ENCODE peak calls at places on chromosomes 12 and 14, in four cellular contexts. N is H1, K is GM12878, X is HepG2. G is an unnamed sample.

GRCh38 chr14:29370024-29370423 is 557.6 kb downstream of the PRKD1 start:
- DNase-seq in N (no peak), K (no peak), X (no peak), G (no peak)

GRCh38 chr12:106126441-106127288 is 12.1 kb downstream of the NUAK1 start:
- DNase-seq in K (no peak), N (no peak), X (peak), G (no peak)

GRCh38 chr14:101491841-101492240 is 69.5 kb upstream of the DIO3 start:
- DNase-seq in X (no peak), N (no peak), K (no peak), G (no peak)

GRCh38 chr12:56158029-56158925 is at the start of gene MYL6:
- DNase-seq in X (peak), K (peak), N (peak), G (peak)

GRCh38 chr12:10304161-10304574 is 3.5 kb upstream of the KLRD1 start:
- DNase-seq in N (no peak), X (no peak), K (no peak), G (no peak)

GRCh38 chr12:114835031-114835430 is 151.1 kb upstream of the TBX3 start:
- DNase-seq in N (no peak), K (no peak), X (no peak), G (no peak)

GRCh38 chr14:69696633-69697557 is 70.0 kb upstream of the SRSF5 start:
- DNase-seq in X (no peak), N (no peak), K (no peak), G (peak)

GRCh38 chr12:480831-481230 is 21.1 kb downstream of the B4GALNT3 start:
- DNase-seq in N (no peak), X (no peak), K (no peak), G (no peak)

GRCh38 chr12:117038919-117039318 is 60.3 kb downstream of the TESC start:
- DNase-seq in N (no peak), K (no peak), X (no peak), G (no peak)

GRCh38 chr12:50252977-50253376 is 30.3 kb downstream of the LIMA1 start:
- DNase-seq in X (no peak), N (no peak), K (no peak), G (no peak)

GRCh38 chr12:47808049-47808448 is 11.7 kb downstream of the HDAC7 start:
- DNase-seq in K (peak), N (no peak), X (no peak), G (peak)

GRCh38 chr12:58247633-58248032 is 306.3 kb downstream of the ATP23 start:
- DNase-seq in X (no peak), N (peak), K (no peak), G (peak)

GRCh38 chr14:29745863-29746262 is 181.8 kb downstream of the PRKD1 start:
- DNase-seq in K (no peak), N (no peak), X (no peak), G (no peak)

GRCh38 chr14:100293497-100294212 is 12.6 kb downstream of the SLC25A29 start:
- DNase-seq in X (no peak), N (no peak), K (no peak), G (no peak)

GRCh38 chr12:104358353-104359003 is 54.9 kb downstream of the EID3 start:
- DNase-seq in N (no peak), X (peak), K (peak), G (peak)

GRCh38 chr12:68199127-68199526 is 26.5 kb downstream of the IL26 start:
- DNase-seq in N (no peak), X (no peak), K (no peak), G (no peak)

GRCh38 chr14:94423465-94424056 is 29.0 kb downstream of the SERPINA11 start:
- DNase-seq in K (peak), X (peak), N (peak), G (peak)

GRCh38 chr12:86230516-86231146 is 25.6 kb downstream of the MGAT4C start:
- DNase-seq in K (no peak), N (no peak), X (no peak), G (no peak)

GRCh38 chr12:49345048-49345839 is 1.4 kb upstream of the DNAJC22 start:
- DNase-seq in N (no peak), K (no peak), X (no peak), G (no peak)

GRCh38 chr12:77888611-77889010 is 57.9 kb downstream of the NAV3 start:
- DNase-seq in K (no peak), X (peak), N (no peak), G (no peak)

GRCh38 chr14:33475623-33476022 is 475.3 kb downstream of the EGLN3 start:
- DNase-seq in X (peak), N (peak), K (no peak), G (no peak)

GRCh38 chr12:122137229-122137628 is 36.8 kb downstream of the IL31 start:
- DNase-seq in K (no peak), X (no peak), N (no peak), G (peak)

GRCh38 chr12:98955284-98955683 is 310.2 kb downstream of the APAF1 start:
- DNase-seq in K (no peak), X (peak), N (peak), G (peak)

GRCh38 chr12:124395284-124395752 is 100.4 kb downstream of the RFLNA start:
- DNase-seq in K (no peak), X (no peak), N (no peak), G (no peak)

GRCh38 chr12:1576410-1577240 is 17.8 kb downstream of the FBXL14 start:
- DNase-seq in K (no peak), N (no peak), X (no peak), G (no peak)

GRCh38 chr14:98290596-98290995 is 981.4 kb downstream of the BCL11B start:
- DNase-seq in X (no peak), N (no peak), K (no peak), G (no peak)

GRCh38 chr12:16946691-16947090 is 340.7 kb upstream of the LMO3 start:
- DNase-seq in N (no peak), K (no peak), X (no peak), G (no peak)

GRCh38 chr12:54398995-54399793 is 14.7 kb upstream of the ZNF385A start:
- DNase-seq in N (no peak), K (no peak), X (peak), G (peak)

GRCh38 chr12:111100554-111100953 is 180.2 kb upstream of the MYL2 start:
- DNase-seq in N (no peak), K (no peak), X (no peak), G (no peak)

GRCh38 chr12:132218915-132219314 is 74.7 kb downstream of the NOC4L start:
- DNase-seq in X (peak), N (no peak), K (no peak), G (peak)

GRCh38 chr12:119308743-119309456 is 25.6 kb upstream of the CCDC60 start:
- DNase-seq in X (no peak), N (no peak), K (no peak), G (no peak)

GRCh38 chr14:28754209-28754985 is 12.2 kb upstream of the FOXG1 start:
- DNase-seq in X (peak), N (no peak), K (peak), G (peak)

GRCh38 chr12:95574799-95575452 is 23.6 kb upstream of the USP44 start:
- DNase-seq in N (no peak), K (no peak), X (peak), G (peak)

GRCh38 chr14:60363275-60363674 is 114.3 kb downstream of the PPM1A start:
- DNase-seq in X (no peak), K (no peak), N (no peak), G (no peak)

GRCh38 chr14:33686856-33687255 is 264.0 kb downstream of the EGLN3 start:
- DNase-seq in X (no peak), K (no peak), N (no peak), G (no peak)

GRCh38 chr12:95963104-95963503 is 20.0 kb downstream of the AMDHD1 start:
- DNase-seq in N (no peak), X (no peak), K (no peak), G (no peak)

GRCh38 chr14:38851109-38851508 is 251.9 kb downstream of the SEC23A start:
- DNase-seq in K (no peak), N (no peak), X (no peak), G (no peak)

GRCh38 chr14:62645649-62646048 is 399.6 kb downstream of the KCNH5 start:
- DNase-seq in N (no peak), X (no peak), K (no peak), G (no peak)

GRCh38 chr14:44531648-44532047 is 24.6 kb upstream of the FSCB start:
- DNase-seq in K (no peak), X (no peak), N (no peak), G (no peak)

GRCh38 chr14:54252072-54252730 is 144.6 kb upstream of the CDKN3 start:
- DNase-seq in X (peak), K (no peak), N (no peak), G (no peak)

GRCh38 chr12:30529489-30530269 is 166.0 kb downstream of the IPO8 start:
- DNase-seq in N (no peak), X (no peak), K (no peak), G (peak)
- TF ChIP-seq ZNF274 in N (no peak), X (no peak), K (no peak), G (no peak)

GRCh38 chr14:64811676-64812075 is 68.0 kb downstream of the SPTB start:
- DNase-seq in X (no peak), N (no peak), K (no peak), G (no peak)

GRCh38 chr14:64816221-64816783 is 63.4 kb downstream of the SPTB start:
- DNase-seq in K (no peak), X (no peak), N (no peak), G (no peak)

GRCh38 chr14:64815257-64815656 is 64.5 kb downstream of the SPTB start:
- DNase-seq in K (no peak), X (no peak), N (no peak), G (no peak)

GRCh38 chr14:64808449-64808848 is 71.3 kb downstream of the SPTB start:
- DNase-seq in X (no peak), N (no peak), K (no peak), G (no peak)

GRCh38 chr14:64812412-64812811 is 67.3 kb downstream of the SPTB start:
- DNase-seq in K (no peak), N (no peak), X (no peak), G (peak)
- TF ChIP-seq GABPA in K (no peak), N (no peak), X (no peak), G (no peak)

GRCh38 chr14:76575108-76575507 is 186.2 kb upstream of the VASH1 start:
- DNase-seq in K (no peak), N (no peak), X (no peak), G (no peak)

GRCh38 chr14:76577837-76578236 is 183.4 kb upstream of the VASH1 start:
- DNase-seq in N (no peak), K (no peak), X (no peak), G (no peak)

GRCh38 chr14:76577090-76577489 is 184.2 kb upstream of the VASH1 start:
- DNase-seq in X (no peak), N (no peak), K (no peak), G (no peak)

GRCh38 chr14:76574416-76574815 is 186.9 kb upstream of the VASH1 start:
- DNase-seq in N (no peak), K (no peak), X (no peak), G (no peak)

GRCh38 chr14:76576047-76576741 is 185.1 kb upstream of the VASH1 start:
- DNase-seq in X (no peak), K (no peak), N (no peak), G (no peak)
- TF ChIP-seq ZNF274 in X (no peak), K (no peak), N (no peak), G (no peak)

GRCh38 chr12:41917827-41918445 is 226.7 kb downstream of the GXYLT1 start:
- DNase-seq in X (no peak), K (no peak), N (no peak), G (no peak)
- TF ChIP-seq GABPA in X (no peak), K (no peak), N (no peak), G (no peak)

GRCh38 chr14:80979951-80980350 is 24.5 kb downstream of the TSHR start:
- DNase-seq in K (no peak), N (no peak), X (no peak), G (no peak)
- TF ChIP-seq ZNF274 in K (no peak), N (no peak), X (no peak), G (no peak)

GRCh38 chr14:24254630-24255392 is 8.2 kb downstream of the TGM1 start:
- DNase-seq in K (no peak), N (no peak), X (no peak), G (no peak)
- TF ChIP-seq GABPA in K (no peak), N (no peak), X (no peak), G (no peak)

DNA sequence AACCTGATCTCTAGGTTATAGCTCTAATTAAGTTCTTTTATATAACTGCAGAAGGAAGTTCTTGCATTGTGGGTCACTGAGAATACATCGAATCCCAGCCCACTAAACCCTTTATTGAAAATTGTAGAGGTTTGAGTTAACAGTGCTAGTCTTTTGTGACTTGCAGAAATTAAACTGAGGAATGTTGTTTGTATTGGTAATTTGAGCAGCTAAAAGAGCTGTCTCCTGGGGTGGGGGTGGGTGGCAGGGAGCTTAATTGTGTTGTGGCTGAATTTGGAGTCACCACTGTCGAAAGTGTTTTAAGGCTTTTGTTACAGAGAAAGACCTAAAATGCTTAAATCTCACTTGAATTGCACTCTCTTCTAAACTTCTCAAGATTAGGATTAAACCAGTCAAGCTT is 3.2 kb upstream of the COX8C start:
- DNase-seq in K (no peak), X (no peak), N (no peak), G (no peak)
- TF ChIP-seq ZNF274 in K (no peak), X (no peak), N (no peak), G (no peak)